ENCODE peak calls at places on chromosomes 3 and 15, in five cellular contexts. M is activated gamma-delta T cell treated with anti-CD3 and anti-CD28 coated beads, Interleukin-2, amount 50 U/mL, for 16 hours; S is cardiac fibroblast; I is pancreas; E is activated T-helper 1 cell treated with Interleukin-2 at 50 U/mL for 16 hours. D is an unnamed sample.

GRCh38 chr3:4571690-4572334 is 78.7 kb downstream of the ITPR1 start:
- DNase-seq in I (no peak), M (no peak), E (no peak), S (peak; percentile 32), D (no peak)

GRCh38 chr3:113498221-113499005 is 16.5 kb downstream of the SPICE1 start:
- DNase-seq in S (peak; percentile 82), I (no peak), E (no peak), M (no peak), D (no peak)

GRCh38 chr15:79376383-79376782 is 55.8 kb upstream of the MINAR1 start:
- DNase-seq in E (no peak), M (no peak), S (no peak), I (no peak), D (no peak)

GRCh38 chr3:55483196-55484095 is 3.7 kb downstream of the WNT5A start:
- DNase-seq in S (no peak), E (no peak), M (no peak), I (no peak), D (no peak)

GRCh38 chr15:52288051-52288942 is 7.3 kb downstream of the MYO5C start:
- DNase-seq in I (peak; percentile 81), M (no peak), S (peak; percentile 6), E (no peak), D (peak; percentile 69)

GRCh38 chr3:77420316-77420715 is 380.4 kb downstream of the ROBO2 start:
- DNase-seq in I (no peak), M (no peak), E (no peak), S (no peak), D (no peak)

GRCh38 chr15:31347981-31348803 is 21.6 kb downstream of the KLF13 start:
- DNase-seq in E (no peak), I (no peak), M (no peak), S (no peak), D (no peak)

GRCh38 chr3:134216851-134217250 is 33.8 kb downstream of the RYK start:
- DNase-seq in M (no peak), I (no peak), E (no peak), S (no peak), D (no peak)

GRCh38 chr3:179071161-179071568 is 444 bp downstream of the ZMAT3 start:
- DNase-seq in I (no peak), M (peak; percentile 28), E (peak; percentile 24), S (peak; percentile 61), D (peak; percentile 45)

GRCh38 chr3:89572261-89572660 is 464.8 kb downstream of the EPHA3 start:
- DNase-seq in M (no peak), E (no peak), I (no peak), S (peak; percentile 63), D (no peak)

GRCh38 chr15:83275412-83275811 is 9.1 kb downstream of the BNC1 start:
- DNase-seq in S (no peak), M (no peak), I (no peak), E (no peak), D (no peak)

GRCh38 chr3:13537926-13538325 is 11.0 kb upstream of the FBLN2 start:
- DNase-seq in I (no peak), M (no peak), E (no peak), S (peak; percentile 90), D (peak; percentile 67)

GRCh38 chr15:75672646-75673425 is 25.1 kb downstream of the SNX33 start:
- DNase-seq in S (peak; percentile 67), I (no peak), M (no peak), E (no peak), D (no peak)

GRCh38 chr15:62782896-62783295 is 259.7 kb upstream of the TPM1 start:
- DNase-seq in M (no peak), I (no peak), S (peak; percentile 5), E (no peak), D (no peak)

GRCh38 chr15:95025924-95026728 is 794.8 kb downstream of the MCTP2 start:
- DNase-seq in S (peak; percentile 82), I (no peak), M (no peak), E (no peak), D (peak; percentile 50)

GRCh38 chr15:31259562-31260252 is 66.9 kb upstream of the KLF13 start:
- DNase-seq in M (no peak), S (no peak), E (no peak), I (no peak), D (no peak)

GRCh38 chr3:56042326-56042951 is 425.8 kb downstream of the ERC2 start:
- DNase-seq in M (no peak), E (no peak), I (no peak), S (peak; percentile 58), D (no peak)

GRCh38 chr3:8996681-8997121 is 33.4 kb upstream of the RAD18 start:
- DNase-seq in M (no peak), I (peak; percentile 20), E (no peak), S (peak; percentile 43), D (peak; percentile 56)

GRCh38 chr3:171569571-171570132 is 109.4 kb upstream of the TNIK start:
- DNase-seq in S (peak; percentile 13), I (no peak), E (no peak), M (no peak), D (no peak)

GRCh38 chr3:74384151-74384550 is 230.3 kb downstream of the CNTN3 start:
- DNase-seq in S (no peak), I (no peak), E (no peak), M (no peak), D (no peak)

GRCh38 chr3:43641306-43642114 is 19.7 kb upstream of the ANO10 start:
- DNase-seq in S (peak; percentile 25), I (no peak), M (no peak), E (no peak), D (no peak)

D was measured in ureter.